ENCODE peak calls at places on chromosomes 5 and 9, in nine cellular contexts. M, R, D, E, H, G, V, B and L are unnamed samples.

GRCh38 chr5:31811210-31811609 is 172.3 kb downstream of the PDZD2 start:
- DNase-seq in M (no peak), R (no peak), D (no peak), E (peak), H (no peak), G (no peak), V (no peak), B (peak), L (no peak)

GRCh38 chr5:58635416-58635815 is 52.5 kb downstream of the RAB3C start:
- DNase-seq in M (no peak), R (no peak), D (no peak), E (no peak), H (no peak), G (no peak), V (no peak), B (no peak), L (no peak)

GRCh38 chr5:58314356-58315045 is 145.4 kb downstream of the PLK2 start:
- DNase-seq in M (no peak), R (no peak), D (no peak), E (peak), H (no peak), G (no peak), V (no peak), B (no peak), L (no peak)

GRCh38 chr9:135727257-135727875 is 25.4 kb downstream of the KCNT1 start:
- DNase-seq in M (no peak), R (no peak), D (no peak), E (no peak), H (no peak), G (no peak), V (no peak), B (no peak), L (no peak)

GRCh38 chr5:172832383-172833315 is 1.4 kb upstream of the ERGIC1 start:
- DNase-seq in M (no peak), R (no peak), D (no peak), E (no peak), H (no peak), G (no peak), V (no peak), B (no peak), L (no peak)

GRCh38 chr9:120617637-120617979 is 37.6 kb upstream of the CDK5RAP2 start:
- DNase-seq in M (no peak), R (no peak), D (no peak), E (no peak), H (no peak), G (no peak), V (no peak), B (peak), L (no peak)

GRCh38 chr9:28301281-28301680 is 728.0 kb upstream of the C9orf72 start:
- DNase-seq in M (no peak), R (no peak), D (no peak), E (no peak), H (no peak), G (no peak), V (no peak), B (no peak), L (no peak)

GRCh38 chr9:123927625-123928308 is 2.2 kb downstream of the DENND1A start:
- DNase-seq in M (no peak), R (no peak), D (no peak), E (no peak), H (no peak), G (no peak), V (no peak), B (peak), L (no peak)

GRCh38 chr9:26809795-26810194 is 82.8 kb downstream of the CAAP1 start:
- DNase-seq in M (no peak), R (no peak), D (no peak), E (peak), H (no peak), G (no peak), V (no peak), B (peak), L (no peak)

GRCh38 chr5:89396262-89396975 is 513.4 kb upstream of the MEF2C start:
- DNase-seq in M (no peak), R (no peak), D (no peak), E (no peak), H (no peak), G (no peak), V (no peak), B (peak), L (peak)

GRCh38 chr5:135493406-135494180 is 41.4 kb upstream of the TIFAB start:
- DNase-seq in M (no peak), R (no peak), D (no peak), E (peak), H (no peak), G (no peak), V (no peak), B (peak), L (no peak)

GRCh38 chr9:15306068-15306756 is 804 bp downstream of the TTC39B start:
- DNase-seq in M (peak), R (peak), D (peak), E (no peak), H (peak), G (peak), V (peak), B (peak), L (no peak)

GRCh38 chr5:69032009-69032408 is 61.8 kb upstream of the SLC30A5 start:
- DNase-seq in M (no peak), R (no peak), D (no peak), E (no peak), H (no peak), G (no peak), V (peak), B (no peak), L (no peak)

GRCh38 chr5:600551-601541 is 11.3 kb upstream of the CEP72 start:
- DNase-seq in M (no peak), R (no peak), D (peak), E (no peak), H (no peak), G (no peak), V (no peak), B (no peak), L (no peak)

GRCh38 chr5:138641547-138642298 is 66.5 kb upstream of the HSPA9 start:
- DNase-seq in M (peak), R (peak), D (peak), E (peak), H (peak), G (peak), V (peak), B (peak), L (peak)

GRCh38 chr5:15731686-15732085 is 231.7 kb downstream of the FBXL7 start:
- DNase-seq in M (no peak), R (no peak), D (no peak), E (no peak), H (no peak), G (no peak), V (no peak), B (no peak), L (no peak)

GRCh38 chr9:18474778-18475177 is 825 bp downstream of the ADAMTSL1 start:
- DNase-seq in M (no peak), R (no peak), D (no peak), E (no peak), H (no peak), G (no peak), V (no peak), B (peak), L (no peak)

GRCh38 chr5:170791325-170791954 is 7.9 kb downstream of the GABRP start:
- DNase-seq in M (peak), R (peak), D (no peak), E (peak), H (no peak), G (no peak), V (peak), B (peak), L (peak)

GRCh38 chr5:146048994-146049703 is 56.2 kb downstream of the PLAC8L1 start:
- DNase-seq in M (peak), R (no peak), D (no peak), E (peak), H (no peak), G (peak), V (peak), B (peak), L (peak)

GRCh38 chr5:128574041-128574440 is 36.0 kb upstream of the FBN2 start:
- DNase-seq in M (no peak), R (no peak), D (no peak), E (no peak), H (no peak), G (no peak), V (no peak), B (peak), L (no peak)

GRCh38 chr9:107283621-107284616 is 840 bp downstream of the RAD23B start:
- DNase-seq in M (peak), R (peak), D (peak), E (peak), H (peak), G (no peak), V (peak), B (peak), L (peak)

GRCh38 chr5:157729858-157730257 is 1.4 kb upstream of the THG1L start:
- DNase-seq in M (no peak), R (no peak), D (no peak), E (no peak), H (no peak), G (no peak), V (no peak), B (no peak), L (no peak)

GRCh38 chr9:120915854-120916495 is 10.6 kb downstream of the TRAF1 start:
- DNase-seq in M (no peak), R (peak), D (no peak), E (no peak), H (no peak), G (no peak), V (no peak), B (no peak), L (peak)

GRCh38 chr5:80754900-80755299 is 100.1 kb upstream of the DHFR start:
- DNase-seq in M (no peak), R (peak), D (no peak), E (no peak), H (no peak), G (no peak), V (peak), B (peak), L (no peak)

GRCh38 chr5:40906351-40906751 is 2.9 kb upstream of the C7 start:
- DNase-seq in M (no peak), R (no peak), D (no peak), E (no peak), H (no peak), G (no peak), V (no peak), B (peak), L (no peak)

GRCh38 chr9:79658926-79659325 is 87.2 kb downstream of the TLE4 start:
- DNase-seq in M (no peak), R (no peak), D (no peak), E (no peak), H (no peak), G (no peak), V (no peak), B (no peak), L (no peak)

GRCh38 chr5:170393235-170393634 is 4.1 kb upstream of the KCNMB1 start:
- DNase-seq in M (no peak), R (peak), D (no peak), E (no peak), H (no peak), G (no peak), V (no peak), B (no peak), L (no peak)

GRCh38 chr9:12625844-12626243 is 67.3 kb upstream of the TYRP1 start:
- DNase-seq in M (no peak), R (no peak), D (no peak), E (no peak), H (no peak), G (no peak), V (no peak), B (no peak), L (no peak)

GRCh38 chr5:134714120-134714519 is 24.2 kb upstream of the CAMLG start:
- DNase-seq in M (no peak), R (no peak), D (no peak), E (no peak), H (no peak), G (no peak), V (no peak), B (no peak), L (no peak)

GRCh38 chr9:18255158-18255629 is 218.8 kb upstream of the ADAMTSL1 start:
- DNase-seq in M (peak), R (peak), D (peak), E (peak), H (peak), G (peak), V (peak), B (peak), L (peak)

GRCh38 chr5:173454381-173454763 is 126.2 kb upstream of the STC2 start:
- DNase-seq in M (no peak), R (no peak), D (no peak), E (peak), H (no peak), G (no peak), V (no peak), B (peak), L (no peak)

GRCh38 chr5:151039665-151040064 is 19.3 kb downstream of the GPX3 start:
- DNase-seq in M (no peak), R (no peak), D (no peak), E (no peak), H (no peak), G (no peak), V (no peak), B (no peak), L (no peak)

GRCh38 chr9:77901771-77902170 is 129.8 kb downstream of the GNAQ start:
- DNase-seq in M (no peak), R (no peak), D (no peak), E (no peak), H (no peak), G (no peak), V (no peak), B (no peak), L (no peak)

GRCh38 chr9:95876595-95876994 is 1.1 kb downstream of the ERCC6L2 start:
- DNase-seq in M (no peak), R (no peak), D (no peak), E (peak), H (no peak), G (no peak), V (no peak), B (peak), L (no peak)

GRCh38 chr9:96009690-96010477 is 134.4 kb downstream of the ERCC6L2 start:
- DNase-seq in M (no peak), R (peak), D (peak), E (no peak), H (no peak), G (no peak), V (no peak), B (no peak), L (no peak)